ENCODE peak calls at places on chromosomes 6 and 20, in five cellular contexts. E, X, U, O and C are unnamed samples.
A peak's percentile ranks its signal among the peaks of the same experiment; 100 is the strongest.

GRCh38 chr6:153058291-153058690 is 55.8 kb upstream of the MTRF1L start:
- DNase-seq in E (no peak), X (no peak), U (no peak), O (peak; percentile 47), C (no peak)

GRCh38 chr6:41594766-41595165 is 43.5 kb upstream of the MDFI start:
- DNase-seq in E (no peak), X (no peak), U (no peak), O (no peak), C (no peak)

GRCh38 chr6:32432050-32432450 is 7.6 kb upstream of the HLA-DRA start:
- DNase-seq in E (no peak), X (peak; percentile 62), U (no peak), O (peak; percentile 63), C (peak; percentile 22)

GRCh38 chr20:45011108-45011526 is 44.8 kb downstream of the STK4 start:
- DNase-seq in E (peak; percentile 49), X (peak; percentile 45), U (peak; percentile 62), O (peak; percentile 82), C (no peak)

GRCh38 chr20:39117486-39117885 is 155.3 kb downstream of the DHX35 start:
- DNase-seq in E (no peak), X (no peak), U (no peak), O (peak; percentile 64), C (no peak)

GRCh38 chr6:138105880-138106664 is 1.1 kb downstream of the PERP start:
- DNase-seq in E (no peak), X (no peak), U (peak; percentile 40), O (peak; percentile 13), C (no peak)

GRCh38 chr6:77910826-77911225 is 258.0 kb downstream of the MEI4 start:
- DNase-seq in E (no peak), X (no peak), U (no peak), O (no peak), C (no peak)

GRCh38 chr20:36830791-36831691 is 44.9 kb upstream of the TLDC2 start:
- DNase-seq in E (peak; percentile 76), X (no peak), U (no peak), O (peak; percentile 43), C (no peak)

GRCh38 chr6:140175486-140175885 is 801.0 kb upstream of the CITED2 start:
- DNase-seq in E (no peak), X (no peak), U (no peak), O (peak; percentile 10), C (no peak)

GRCh38 chr6:157047951-157048350 is 270.8 kb downstream of the ARID1B start:
- DNase-seq in E (no peak), X (no peak), U (no peak), O (peak; percentile 42), C (no peak)

GRCh38 chr20:38581013-38581412 is at the start of gene ADIG:
- DNase-seq in E (no peak), X (no peak), U (no peak), O (peak; percentile 12), C (no peak)

GRCh38 chr6:55567558-55567957 is 11.4 kb downstream of the HMGCLL1 start:
- DNase-seq in E (no peak), X (no peak), U (no peak), O (no peak), C (no peak)

GRCh38 chr6:136609878-136610706 is 59.9 kb upstream of the MAP7 start:
- DNase-seq in E (peak; percentile 81), X (no peak), U (peak; percentile 82), O (peak; percentile 99), C (no peak)

GRCh38 chr6:108702106-108702851 is 141.6 kb downstream of the FOXO3 start:
- DNase-seq in E (no peak), X (no peak), U (no peak), O (no peak), C (no peak)

GRCh38 chr6:160170018-160170680 is 48.5 kb downstream of the SLC22A1 start:
- DNase-seq in E (no peak), X (no peak), U (no peak), O (peak; percentile 28), C (no peak)

GRCh38 chr6:20455175-20456075 is 53.7 kb downstream of the E2F3 start:
- DNase-seq in E (no peak), X (no peak), U (peak; percentile 63), O (peak; percentile 45), C (no peak)

GRCh38 chr6:4185419-4185818 is 50.0 kb upstream of the ECI2 start:
- DNase-seq in E (no peak), X (peak; percentile 8), U (no peak), O (peak; percentile 7), C (no peak)

GRCh38 chr20:63424613-63425012 is 47.8 kb downstream of the KCNQ2 start:
- DNase-seq in E (no peak), X (no peak), U (no peak), O (no peak), C (no peak)

GRCh38 chr6:7827142-7827541 is 83.4 kb downstream of the TXNDC5 start:
- DNase-seq in E (no peak), X (no peak), U (no peak), O (peak; percentile 69), C (no peak)

GRCh38 chr6:114874384-114874783 is 531.6 kb upstream of the HS3ST5 start:
- DNase-seq in E (no peak), X (no peak), U (no peak), O (no peak), C (no peak)

GRCh38 chr20:35270021-35270902 is 7.7 kb downstream of the MMP24OS start:
- DNase-seq in E (no peak), X (no peak), U (no peak), O (no peak), C (no peak)

DNA sequence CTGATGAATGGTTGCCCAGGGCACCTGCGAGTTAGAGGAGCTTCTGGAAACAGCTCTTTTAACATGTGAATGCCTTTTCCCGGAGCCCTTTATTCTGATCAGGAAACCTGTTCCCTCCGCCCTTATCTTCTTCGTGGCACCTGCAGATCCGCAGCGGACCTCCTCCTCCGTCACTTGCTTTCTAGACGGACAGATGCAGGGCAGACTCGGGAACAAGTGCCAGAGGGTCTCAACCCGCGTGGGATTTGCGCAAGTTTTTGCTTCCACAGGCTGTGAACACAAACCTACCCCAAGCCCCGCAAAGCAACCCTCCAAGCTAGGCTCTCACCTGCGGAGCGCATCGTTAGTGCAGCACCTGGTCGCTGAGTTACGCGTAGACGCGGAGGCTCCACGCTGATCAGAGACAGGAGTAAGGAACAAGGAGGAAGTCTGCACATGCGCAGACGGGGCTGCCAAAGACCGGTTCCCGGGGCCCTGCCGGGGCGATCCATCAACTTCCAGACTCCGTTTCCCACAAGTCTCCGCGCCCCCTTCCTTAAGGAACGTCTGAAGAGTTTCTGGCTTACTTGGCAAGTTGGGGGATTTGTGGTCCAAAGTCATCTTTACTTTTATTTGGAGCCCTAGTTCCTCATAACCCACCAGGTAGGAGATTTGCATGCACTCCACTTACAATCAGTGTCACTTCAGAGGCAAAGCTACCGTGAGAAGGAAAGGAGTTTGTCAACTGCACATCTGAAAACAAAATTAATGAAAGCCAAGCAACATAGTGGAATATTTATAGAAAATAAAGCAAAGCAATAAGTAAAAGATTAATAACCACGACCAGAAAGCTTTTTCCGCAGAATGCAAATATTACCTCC is 52.7 kb upstream of the ELMO2 start:
- DNase-seq in E (no peak), X (no peak), U (peak; percentile 71), O (no peak), C (no peak)
- H3K4me3 ChIP-seq in E (no peak overlapping the region), X (no peak overlapping the region), U (peak overlapping the region; percentile 28), O (no peak overlapping the region), C (no peak overlapping the region)

GRCh38 chr6:149316740-149317655 is 514 bp upstream of the TAB2 start:
- DNase-seq in E (peak; percentile 88), X (peak; percentile 97), U (peak; percentile 85), O (peak; percentile 93), C (no peak)
- TF ChIP-seq CTCF in E (peak; percentile 10), X (no peak), U (no peak), O (no peak), C (peak; percentile 11)

GRCh38 chr6:148076046-148076445 is 266.6 kb upstream of the SASH1 start:
- DNase-seq in E (no peak), X (no peak), U (no peak), O (no peak), C (no peak)

GRCh38 chr6:148075352-148075751 is 267.3 kb upstream of the SASH1 start:
- DNase-seq in E (no peak), X (no peak), U (no peak), O (no peak), C (no peak)

GRCh38 chr6:148069256-148069655 is 273.4 kb upstream of the SASH1 start:
- DNase-seq in E (no peak), X (no peak), U (no peak), O (no peak), C (no peak)

GRCh38 chr6:148074291-148074690 is 268.3 kb upstream of the SASH1 start:
- DNase-seq in E (no peak), X (no peak), U (no peak), O (no peak), C (no peak)

DNA sequence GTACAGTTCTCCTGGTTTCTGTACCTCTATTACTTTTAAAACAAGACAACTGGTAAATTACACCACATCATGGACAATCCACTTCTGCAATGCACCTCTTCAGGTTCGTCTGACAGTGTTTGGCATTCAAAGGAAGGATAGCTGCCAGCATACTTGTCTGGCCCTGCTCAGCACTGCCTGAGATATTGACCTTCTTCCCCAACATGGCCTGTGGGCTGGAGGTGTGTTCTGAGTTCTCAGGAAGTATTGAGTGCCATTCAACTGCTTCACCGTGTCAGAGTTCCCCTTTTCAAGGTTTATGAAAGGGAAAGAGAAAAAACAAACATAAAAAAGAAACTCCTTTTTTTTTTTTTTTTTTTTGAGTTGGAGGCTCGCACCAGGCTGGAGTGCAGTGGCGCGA is 267.9 kb upstream of the SASH1 start:
- DNase-seq in E (no peak), X (peak; percentile 9), U (no peak), O (no peak), C (peak; percentile 3)
- H3K4me3 ChIP-seq in E (no peak overlapping the region), X (no peak overlapping the region), U (no peak overlapping the region), O (no peak overlapping the region), C (no peak overlapping the region)

GRCh38 chr20:21693322-21693721 is 12.1 kb upstream of the PAX1 start:
- DNase-seq in E (no peak), X (peak; percentile 23), U (no peak), O (no peak), C (no peak)
- TF ChIP-seq CTCF in E (no peak), X (peak; percentile 53), U (no peak), O (no peak), C (peak; percentile 63)

DNA sequence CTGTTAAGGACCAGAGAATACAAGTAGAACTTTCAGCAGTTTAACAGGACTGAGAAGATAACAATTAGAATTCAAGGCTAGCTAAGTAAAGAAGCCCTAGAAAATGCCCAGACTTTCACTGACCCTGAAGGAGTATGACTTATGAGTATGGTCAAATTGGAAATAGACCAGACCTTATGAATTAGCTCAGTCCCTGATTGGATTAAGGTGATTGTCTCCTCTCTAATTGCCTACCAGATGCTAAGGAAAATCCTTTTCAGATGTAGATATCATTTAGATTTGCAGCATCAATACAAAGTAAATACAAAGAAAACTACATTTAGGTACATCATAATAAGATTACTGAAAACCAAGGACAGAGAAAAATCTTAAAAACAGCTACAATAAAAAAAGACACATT is 58.9 kb downstream of the CNR1 start:
- DNase-seq in E (no peak), X (no peak), U (no peak), O (no peak), C (no peak)
- H3K4me3 ChIP-seq in E (no peak overlapping the region), X (no peak overlapping the region), U (no peak overlapping the region), O (no peak overlapping the region), C (no peak overlapping the region)